ENCODE peak calls at places on chromosomes 5 and 9, in nine cellular contexts. N, J, E, L, U, C, D, Z and I are unnamed samples.

GRCh38 chr9:129627556-129628492 is 1.9 kb downstream of the NTMT1 start:
- DNase-seq in N (no peak), J (no peak), Z (no peak), L (peak; percentile 65), C (peak; percentile 30), E (no peak), U (no peak), D (no peak), I (no peak)

GRCh38 chr5:170429014-170429413 is 39.8 kb upstream of the KCNMB1 start:
- DNase-seq in C (no peak), L (peak; percentile 5), N (peak; percentile 66), J (no peak), D (no peak), E (no peak), Z (no peak), U (no peak), I (no peak)

GRCh38 chr5:84372066-84372700 is 12.5 kb downstream of the EDIL3 start:
- DNase-seq in L (peak; percentile 63), Z (no peak), D (no peak), E (no peak), U (no peak), C (no peak), N (no peak), J (peak; percentile 44), I (peak; percentile 83)

GRCh38 chr5:113232246-113232645 is 202.5 kb downstream of the TSSK1B start:
- DNase-seq in N (no peak), C (no peak), L (no peak), U (no peak), D (no peak), Z (no peak), E (no peak), J (peak; percentile 75), I (no peak)

GRCh38 chr9:79221084-79221483 is 350.7 kb upstream of the TLE4 start:
- DNase-seq in C (peak; percentile 95), J (peak; percentile 82), U (peak; percentile 42), L (peak; percentile 91), D (no peak), Z (no peak), E (no peak), N (no peak), I (peak; percentile 6)

GRCh38 chr5:142747034-142747433 is 23.1 kb upstream of the ARHGAP26 start:
- DNase-seq in Z (no peak), U (no peak), L (no peak), C (peak; percentile 31), J (peak; percentile 92), D (no peak), E (no peak), N (no peak), I (no peak)

GRCh38 chr9:38682713-38683112 is 37.2 kb downstream of the FAM240B start:
- DNase-seq in L (peak; percentile 96), U (peak; percentile 56), Z (no peak), J (peak; percentile 77), E (no peak), C (peak; percentile 76), D (no peak), N (peak; percentile 95), I (peak; percentile 78)

GRCh38 chr9:135644631-135645218 is 5.4 kb upstream of the GLT6D1 start:
- DNase-seq in E (no peak), L (no peak), J (no peak), C (no peak), D (no peak), U (no peak), N (no peak), Z (no peak), I (no peak)

GRCh38 chr5:154308457-154309360 is 118.2 kb downstream of the GALNT10 start:
- DNase-seq in U (no peak), L (peak; percentile 42), J (peak; percentile 60), C (peak; percentile 47), N (no peak), Z (no peak), D (no peak), E (no peak), I (no peak)

GRCh38 chr9:135116892-135117680 is 29.6 kb downstream of the OLFM1 start:
- DNase-seq in Z (no peak), N (peak; percentile 62), U (no peak), J (no peak), C (no peak), E (no peak), D (no peak), L (no peak), I (no peak)

GRCh38 chr9:137550958-137551655 is 572 bp upstream of the MRPL41 start:
- DNase-seq in Z (peak; percentile 90), D (peak; percentile 92), U (no peak), J (peak; percentile 61), N (peak; percentile 94), L (peak; percentile 70), C (no peak), E (peak; percentile 87), I (peak; percentile 13)

GRCh38 chr5:17234384-17234783 is 17.0 kb downstream of the BASP1 start:
- DNase-seq in D (no peak), L (peak; percentile 51), J (no peak), C (no peak), N (no peak), Z (no peak), U (no peak), E (no peak), I (no peak)

GRCh38 chr9:14051459-14051858 is 262.5 kb downstream of the NFIB start:
- DNase-seq in Z (no peak), L (peak; percentile 5), U (no peak), N (no peak), D (no peak), E (no peak), J (peak; percentile 59), C (no peak), I (no peak)

GRCh38 chr9:133167769-133168168 is 4.1 kb upstream of the GBGT1 start:
- DNase-seq in N (no peak), C (no peak), E (no peak), U (no peak), D (peak; percentile 22), J (no peak), L (no peak), Z (no peak), I (no peak)

GRCh38 chr5:40405985-40406384 is 273.7 kb upstream of the PTGER4 start:
- DNase-seq in C (no peak), J (peak; percentile 51), L (peak; percentile 28), E (no peak), D (no peak), Z (no peak), N (no peak), U (no peak), I (no peak)

GRCh38 chr9:111943200-111943599 is 46.6 kb downstream of the UGCG start:
- DNase-seq in N (no peak), E (no peak), C (no peak), Z (no peak), J (no peak), U (no peak), D (no peak), L (no peak), I (no peak)

GRCh38 chr5:175457466-175457865 is 13.5 kb upstream of the DRD1 start:
- DNase-seq in C (no peak), Z (no peak), N (peak; percentile 49), L (no peak), U (no peak), J (no peak), D (no peak), E (no peak), I (no peak)

GRCh38 chr5:56259002-56259511 is 25.9 kb upstream of the ANKRD55 start:
- DNase-seq in L (peak; percentile 93), E (no peak), Z (no peak), C (peak; percentile 87), D (no peak), N (no peak), U (peak; percentile 43), J (peak; percentile 98), I (peak; percentile 90)

GRCh38 chr5:142845402-142845901 is 75.3 kb downstream of the ARHGAP26 start:
- DNase-seq in C (no peak), E (no peak), Z (no peak), J (no peak), U (no peak), D (no peak), N (peak; percentile 64), L (no peak), I (no peak)

GRCh38 chr5:124060413-124061095 is 548.6 kb downstream of the CSNK1G3 start:
- DNase-seq in D (no peak), E (no peak), N (no peak), Z (no peak), U (no peak), C (no peak), J (no peak), L (no peak), I (no peak)

GRCh38 chr9:15999422-16000339 is 446.8 kb downstream of the CCDC171 start:
- DNase-seq in Z (no peak), E (no peak), C (peak; percentile 94), J (peak; percentile 87), U (peak; percentile 85), D (no peak), N (peak; percentile 33), L (peak; percentile 96), I (peak; percentile 61)

GRCh38 chr5:73233053-73233460 is 60.1 kb downstream of the TMEM174 start:
- DNase-seq in D (no peak), N (no peak), Z (no peak), L (no peak), U (no peak), E (no peak), J (no peak), C (no peak), I (no peak)
- H3K4me3 ChIP-seq in D (no peak overlapping the region), N (no peak overlapping the region), Z (no peak overlapping the region), L (no peak overlapping the region), U (no peak overlapping the region), E (no peak overlapping the region), J (no peak overlapping the region), C (no peak overlapping the region), I (no peak overlapping the region)

GRCh38 chr9:122225323-122226141 is 3.2 kb downstream of the LHX6 start:
- DNase-seq in Z (no peak), J (no peak), E (no peak), L (no peak), C (no peak), U (no peak), N (no peak), D (no peak), I (no peak)
- H3K4me3 ChIP-seq in Z (no peak overlapping the region), J (peak overlapping the region; percentile 22), E (no peak overlapping the region), L (no peak overlapping the region), C (no peak overlapping the region), U (no peak overlapping the region), N (no peak overlapping the region), D (no peak overlapping the region), I (no peak overlapping the region)

DNA sequence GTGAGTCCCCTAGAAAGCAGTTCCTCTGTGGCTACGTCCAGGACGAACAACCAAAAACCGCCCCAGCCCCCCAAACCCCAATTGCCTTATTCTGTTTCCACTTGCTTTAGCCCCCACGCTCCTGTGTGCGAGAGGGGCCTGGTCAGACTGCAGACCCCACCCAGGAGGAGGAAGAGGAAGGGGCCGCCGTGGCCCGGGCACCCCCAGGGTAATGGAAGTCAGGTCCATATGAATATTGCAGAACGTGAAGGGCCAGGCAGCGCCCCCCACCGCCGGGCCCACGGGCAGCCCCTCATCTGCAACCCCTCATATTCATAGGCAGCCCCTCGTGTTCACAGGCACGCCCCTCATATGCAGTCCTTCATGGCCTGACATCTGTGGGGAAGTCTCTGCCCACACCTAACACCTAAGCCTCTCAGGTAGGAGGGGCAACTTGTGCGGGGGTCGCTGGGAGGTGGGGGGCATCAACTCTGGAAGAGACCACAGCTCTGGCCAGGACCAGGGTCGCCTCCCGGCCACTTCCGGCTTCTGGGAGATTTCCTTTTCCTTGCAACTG is 37.7 kb upstream of the PLEKHG4B start:
- DNase-seq in D (no peak), E (no peak), C (no peak), U (no peak), J (no peak), Z (no peak), N (no peak), L (no peak), I (no peak)
- H3K4me3 ChIP-seq in D (peak overlapping the region; percentile 30), E (peak overlapping the region; percentile 45), C (peak overlapping the region; percentile 46), U (peak overlapping the region; percentile 40), J (peak overlapping the region; percentile 46), Z (no peak overlapping the region), N (peak overlapping the region; percentile 19), L (peak overlapping the region; percentile 32), I (peak overlapping the region; percentile 51)

GRCh38 chr9:4296217-4296616 is 3.7 kb downstream of the GLIS3 start:
- DNase-seq in U (no peak), D (no peak), N (no peak), L (no peak), J (no peak), C (no peak), Z (no peak), E (no peak), I (no peak)
- H3K4me3 ChIP-seq in U (no peak overlapping the region), D (no peak overlapping the region), N (no peak overlapping the region), L (no peak overlapping the region), J (no peak overlapping the region), C (no peak overlapping the region), Z (no peak overlapping the region), E (no peak overlapping the region), I (peak overlapping the region; percentile 89)